ENCODE peak calls at places on chromosomes 3 and 15, in four cellular contexts. R is effector memory CD4-positive, alpha-beta T cell; D is osteoblast; E is neural progenitor cell. P is an unnamed sample. For H3K4me1, the result is how much of the 10 kb centered on the place peaks cover.

GRCh38 chr3:126083138-126083445 is 832 bp downstream of the SLC41A3 start:
- DNase-seq in E (no peak), D (no peak), R (no peak), P (no peak)

GRCh38 chr15:93088200-93088980 is 621 bp downstream of the RGMA start:
- DNase-seq in R (no peak), E (peak), D (peak), P (peak)

GRCh38 chr3:130901463-130902204 is 7.8 kb downstream of the ATP2C1 start:
- DNase-seq in D (no peak), R (no peak), E (no peak), P (no peak)

GRCh38 chr3:194869482-194870169 is 183.9 kb downstream of the FAM43A start:
- DNase-seq in D (no peak), R (no peak), E (no peak), P (no peak)

GRCh38 chr3:181690769-181691168 is 21.0 kb upstream of the SOX2 start:
- DNase-seq in R (no peak), D (no peak), E (peak), P (no peak)

GRCh38 chr3:29072626-29073025 is 208.2 kb upstream of the RBMS3 start:
- DNase-seq in D (no peak), R (no peak), E (no peak), P (no peak)

GRCh38 chr3:122962149-122962548 is 65.4 kb downstream of the SEMA5B start:
- DNase-seq in D (no peak), E (no peak), R (no peak), P (no peak)

GRCh38 chr3:31188112-31188511 is 293.7 kb upstream of the GADL1 start:
- DNase-seq in R (no peak), E (no peak), D (no peak), P (no peak)

GRCh38 chr3:151047636-151048035 is 37.8 kb upstream of the MED12L start:
- DNase-seq in E (no peak), D (no peak), R (no peak), P (no peak)

GRCh38 chr15:61038910-61039309 is 190.2 kb downstream of the RORA start:
- DNase-seq in R (no peak), E (no peak), D (no peak), P (no peak)

GRCh38 chr3:117586161-117586560 is 876.6 kb downstream of the TUSC7 start:
- DNase-seq in D (no peak), R (no peak), E (no peak), P (no peak)

GRCh38 chr15:84817461-84818081 is 415 bp downstream of the ALPK3 start:
- DNase-seq in D (no peak), E (peak), R (no peak), P (no peak)

GRCh38 chr3:5006755-5007202 is 27.5 kb downstream of the BHLHE40 start:
- DNase-seq in R (peak), E (no peak), D (no peak), P (no peak)

GRCh38 chr3:155676252-155676981 is 68.5 kb downstream of the PLCH1 start:
- DNase-seq in R (no peak), E (peak), D (no peak), P (peak)

GRCh38 chr3:181446741-181447140 is 265.0 kb upstream of the SOX2 start:
- DNase-seq in D (no peak), E (no peak), R (no peak), P (no peak)

GRCh38 chr3:100030346-100030745 is 84.0 kb downstream of the FILIP1L start:
- DNase-seq in E (no peak), R (no peak), D (no peak), P (no peak)

GRCh38 chr3:177146646-177147045 is 50.6 kb downstream of the TBL1XR1 start:
- DNase-seq in E (no peak), R (no peak), D (peak), P (no peak)

GRCh38 chr3:177144922-177145321 is 52.4 kb downstream of the TBL1XR1 start:
- DNase-seq in D (peak), E (no peak), R (no peak), P (no peak)

GRCh38 chr3:177147790-177148189 is 49.5 kb downstream of the TBL1XR1 start:
- DNase-seq in D (no peak), R (no peak), E (no peak), P (no peak)

GRCh38 chr3:177145954-177146353 is 51.3 kb downstream of the TBL1XR1 start:
- DNase-seq in R (no peak), E (no peak), D (no peak), P (no peak)

DNA sequence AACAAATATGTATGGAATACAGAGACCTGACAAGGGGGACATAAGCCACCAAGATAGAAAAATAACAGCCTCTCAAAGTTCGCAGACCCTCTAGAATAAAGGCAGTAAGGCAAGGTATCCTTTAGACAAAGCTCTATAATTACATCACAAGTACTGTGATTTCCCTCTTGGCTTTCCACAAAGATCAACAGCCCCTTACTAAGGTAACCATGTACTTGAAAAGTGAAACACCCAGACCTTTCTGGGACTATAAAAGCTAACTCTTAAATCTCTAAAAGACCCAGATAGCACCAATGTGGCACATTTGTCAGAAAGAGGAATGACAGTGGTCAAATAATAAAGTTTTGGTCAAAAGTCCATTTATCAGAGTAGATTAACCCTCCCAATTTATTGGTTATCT is 51.9 kb downstream of the TBL1XR1 start:
- DNase-seq in D (no peak), R (no peak), E (no peak), P (no peak)
- H3K4me1 ChIP-seq in D (under half), R (under half), E (under half), P (under half)

GRCh38 chr3:156770699-156771414 is 55.3 kb upstream of the LEKR1 start:
- DNase-seq in D (no peak), R (no peak), E (no peak), P (no peak)

GRCh38 chr3:156764761-156765160 is 61.4 kb upstream of the LEKR1 start:
- DNase-seq in R (no peak), D (no peak), E (no peak), P (no peak)

GRCh38 chr3:156769661-156770654 is 56.2 kb upstream of the LEKR1 start:
- DNase-seq in R (no peak), E (no peak), D (no peak), P (no peak)

GRCh38 chr3:156763931-156764720 is 62.0 kb upstream of the LEKR1 start:
- DNase-seq in D (no peak), R (no peak), E (no peak), P (no peak)

GRCh38 chr3:156768390-156768789 is 57.8 kb upstream of the LEKR1 start:
- DNase-seq in E (no peak), R (no peak), D (no peak), P (no peak)
- H3K4me1 ChIP-seq in E (under half), R (under half), D (under half), P (under half)

GRCh38 chr3:185926445-185926844 is 11.4 kb downstream of the TRA2B start:
- DNase-seq in D (no peak), E (no peak), R (no peak), P (no peak)
- H3K4me1 ChIP-seq in D (half or more), E (half or more), R (under half), P (under half)

GRCh38 chr15:40329804-40330203 is 6.3 kb downstream of the INAFM2 start:
- DNase-seq in D (no peak), E (no peak), R (no peak), P (no peak)
- H3K4me1 ChIP-seq in D (half or more), E (under half), R (under half), P (under half)

GRCh38 chr3:52218953-52219650 is 6.3 kb downstream of the TLR9 start:
- DNase-seq in D (peak), R (no peak), E (peak), P (no peak)

GRCh38 chr3:52218454-52218853 is 7.0 kb downstream of the TLR9 start:
- DNase-seq in E (no peak), R (peak), D (no peak), P (no peak)

GRCh38 chr3:52218026-52218425 is 7.4 kb downstream of the TLR9 start:
- DNase-seq in R (no peak), D (peak), E (no peak), P (no peak)

GRCh38 chr3:52216585-52217408 is 8.6 kb downstream of the TLR9 start:
- DNase-seq in E (no peak), R (peak), D (peak), P (no peak)

DNA sequence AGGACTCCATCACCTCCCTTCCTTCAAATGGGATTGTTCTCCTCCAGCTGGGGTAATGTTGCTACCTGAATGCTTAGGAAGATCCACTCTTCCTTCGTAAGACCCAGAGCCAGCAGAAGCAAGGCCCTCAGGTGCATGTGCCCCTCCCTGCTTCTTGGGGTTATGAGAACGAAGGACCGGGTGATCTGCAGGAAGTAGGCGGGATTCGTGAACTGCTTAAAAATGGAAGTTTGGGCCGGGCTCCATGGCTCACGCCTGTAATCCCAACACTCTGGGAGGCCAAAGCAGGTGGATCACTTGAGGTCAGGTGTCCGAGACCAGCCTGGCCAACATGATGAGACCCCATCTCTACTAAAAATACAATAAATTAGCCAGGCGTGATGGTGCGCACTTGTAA is 8.0 kb downstream of the TLR9 start:
- DNase-seq in R (no peak), E (no peak), D (no peak), P (no peak)
- H3K4me1 ChIP-seq in R (half or more), E (under half), D (under half), P (under half)

GRCh38 chr15:44728576-44729393 is 7.5 kb upstream of the TRIM69 start:
- DNase-seq in D (peak), R (peak), E (peak), P (peak)
- H3K4me1 ChIP-seq in D (under half), R (half or more), E (under half), P (under half)

GRCh38 chr3:46188708-46189107 is 19.4 kb downstream of the CCR1 start:
- DNase-seq in R (no peak), E (no peak), D (peak), P (no peak)

GRCh38 chr3:46186856-46187700 is 21.0 kb downstream of the CCR1 start:
- DNase-seq in D (no peak), E (no peak), R (no peak), P (no peak)

GRCh38 chr3:46184469-46184868 is 23.6 kb downstream of the CCR1 start:
- DNase-seq in E (no peak), R (no peak), D (peak), P (no peak)

GRCh38 chr3:46191730-46192129 is 16.4 kb downstream of the CCR1 start:
- DNase-seq in R (no peak), D (no peak), E (no peak), P (no peak)

GRCh38 chr3:46187876-46188275 is 20.2 kb downstream of the CCR1 start:
- DNase-seq in E (no peak), R (no peak), D (peak), P (no peak)
- H3K4me1 ChIP-seq in E (under half), R (under half), D (under half), P (under half)

GRCh38 chr3:58173670-58174472 is 36.9 kb downstream of the DNASE1L3 start:
- DNase-seq in R (no peak), E (peak), D (peak), P (no peak)
- H3K4me1 ChIP-seq in R (under half), E (under half), D (under half), P (under half)

GRCh38 chr3:27680517-27681246 is 41.4 kb downstream of the EOMES start:
- DNase-seq in D (no peak), R (no peak), E (peak), P (no peak)

GRCh38 chr3:27677554-27677953 is 44.6 kb downstream of the EOMES start:
- DNase-seq in D (peak), R (no peak), E (no peak), P (no peak)

GRCh38 chr3:27679691-27680090 is 42.4 kb downstream of the EOMES start:
- DNase-seq in E (no peak), D (no peak), R (no peak), P (no peak)

GRCh38 chr3:27675287-27675686 is 46.8 kb downstream of the EOMES start:
- DNase-seq in D (no peak), E (no peak), R (no peak), P (no peak)

GRCh38 chr3:27678234-27678633 is 43.9 kb downstream of the EOMES start:
- DNase-seq in D (no peak), R (no peak), E (no peak), P (no peak)
- H3K4me1 ChIP-seq in D (under half), R (under half), E (under half), P (under half)